ENCODE peak calls at places on chromosomes 16 and 17, in five cellular contexts. C is GM12878, D is K562, R is HepG2, Y is H1. N is an unnamed sample.
A peak's percentile ranks its signal among the peaks of the same experiment; 100 is the strongest.

GRCh38 chr17:66633322-66633965 is 201.5 kb upstream of the CACNG5 start:
- DNase-seq in C (no peak), D (no peak), R (no peak), Y (no peak), N (no peak)

GRCh38 chr17:11996722-11997146 is 541 bp downstream of the ZNF18 start:
- DNase-seq in C (peak; percentile 24), D (no peak), R (peak; percentile 39), Y (no peak), N (peak; percentile 70)

GRCh38 chr16:69593756-69594155 is 28.0 kb downstream of the NFAT5 start:
- DNase-seq in C (no peak), D (no peak), R (peak; percentile 18), Y (no peak), N (no peak)

GRCh38 chr17:5888811-5889210 is 181.4 kb upstream of the WSCD1 start:
- DNase-seq in C (no peak), D (no peak), R (no peak), Y (no peak), N (no peak)

GRCh38 chr17:27038676-27039075 is 255.2 kb upstream of the WSB1 start:
- DNase-seq in C (no peak), D (peak; percentile 34), R (peak; percentile 19), Y (no peak), N (peak; percentile 1)

GRCh38 chr17:59707971-59708425 is 544 bp downstream of the VMP1 start:
- DNase-seq in C (no peak), D (no peak), R (no peak), Y (no peak), N (peak; percentile 43)

GRCh38 chr17:46968224-46968834 is 10.7 kb downstream of the RPRML start:
- DNase-seq in C (no peak), D (no peak), R (no peak), Y (no peak), N (no peak)

GRCh38 chr16:67530013-67530939 is 1.6 kb downstream of the RIPOR1 start:
- DNase-seq in C (no peak), D (peak; percentile 47), R (no peak), Y (peak; percentile 69), N (peak; percentile 54)

GRCh38 chr17:61362396-61362795 is 37.2 kb upstream of the TBX2 start:
- DNase-seq in C (no peak), D (no peak), R (no peak), Y (no peak), N (no peak)

GRCh38 chr16:77169650-77170236 is 21.2 kb upstream of the MON1B start:
- DNase-seq in C (no peak), D (peak; percentile 58), R (peak; percentile 52), Y (peak; percentile 85), N (peak; percentile 87)

GRCh38 chr17:80101946-80102706 is 745 bp downstream of the GAA start:
- DNase-seq in C (no peak), D (peak; percentile 55), R (peak; percentile 30), Y (no peak), N (peak; percentile 47)

GRCh38 chr16:48352648-48353347 is 32.4 kb downstream of the SIAH1 start:
- DNase-seq in C (no peak), D (no peak), R (no peak), Y (no peak), N (no peak)

GRCh38 chr16:67528222-67528869 is at the start of gene RIPOR1:
- DNase-seq in C (no peak), D (peak; percentile 94), R (peak; percentile 45), Y (peak; percentile 67), N (peak; percentile 66)

GRCh38 chr16:3879258-3879886 is 1.1 kb downstream of the CREBBP start:
- DNase-seq in C (no peak), D (no peak), R (no peak), Y (no peak), N (peak; percentile 44)

GRCh38 chr17:39125143-39125875 is 26.1 kb downstream of the PLXDC1 start:
- DNase-seq in C (no peak), D (no peak), R (no peak), Y (no peak), N (no peak)

GRCh38 chr17:72123496-72123963 is 2.7 kb downstream of the SOX9 start:
- DNase-seq in C (no peak), D (no peak), R (no peak), Y (peak; percentile 60), N (no peak)

GRCh38 chr17:49823614-49824013 is 24.3 kb downstream of the TAC4 start:
- DNase-seq in C (no peak), D (no peak), R (no peak), Y (no peak), N (no peak)

GRCh38 chr17:50166518-50167181 is 845 bp downstream of the SGCA start:
- DNase-seq in C (no peak), D (no peak), R (no peak), Y (no peak), N (no peak)

GRCh38 chr16:48231675-48232214 is 12.4 kb upstream of the LONP2 start:
- DNase-seq in C (no peak), D (peak; percentile 25), R (peak; percentile 49), Y (peak; percentile 61), N (peak; percentile 78)

GRCh38 chr16:28834349-28834748 is 11.6 kb downstream of the ATXN2L start:
- DNase-seq in C (no peak), D (no peak), R (no peak), Y (no peak), N (no peak)

GRCh38 chr16:85195884-85196816 is 83.9 kb upstream of the CIBAR2 start:
- DNase-seq in C (no peak), D (no peak), R (no peak), Y (no peak), N (no peak)

GRCh38 chr16:70396209-70396904 is 42.5 kb downstream of the ST3GAL2 start:
- DNase-seq in C (no peak), D (peak; percentile 79), R (no peak), Y (no peak), N (no peak)

GRCh38 chr17:33667052-33667509 is 374.0 kb upstream of the ASIC2 start:
- DNase-seq in C (peak; percentile 48), D (no peak), R (no peak), Y (no peak), N (no peak)

GRCh38 chr16:12341423-12341822 is 364.9 kb downstream of the SNX29 start:
- DNase-seq in C (no peak), D (no peak), R (peak; percentile 68), Y (no peak), N (no peak)

GRCh38 chr17:6166492-6167179 is 96.5 kb downstream of the WSCD1 start:
- DNase-seq in C (no peak), D (no peak), R (no peak), Y (no peak), N (no peak)

GRCh38 chr17:61631800-61632199 is 40.8 kb upstream of the NACA2 start:
- DNase-seq in C (no peak), D (no peak), R (no peak), Y (no peak), N (no peak)

GRCh38 chr16:58455750-58456149 is 44.2 kb upstream of the NDRG4 start:
- DNase-seq in C (no peak), D (no peak), R (no peak), Y (no peak), N (no peak)

GRCh38 chr17:35568561-35568960 is 7.9 kb upstream of the SLFN14 start:
- DNase-seq in C (no peak), D (peak; percentile 58), R (peak; percentile 29), Y (no peak), N (peak; percentile 42)

GRCh38 chr17:28973414-28973813 is 22.1 kb upstream of the PHF12 start:
- DNase-seq in C (no peak), D (no peak), R (no peak), Y (no peak), N (no peak)

GRCh38 chr17:57524790-57525543 is 220.1 kb downstream of the CCDC182 start:
- DNase-seq in C (no peak), D (no peak), R (peak; percentile 35), Y (no peak), N (no peak)

GRCh38 chr17:63096426-63096825 is 130.4 kb downstream of the TANC2 start:
- DNase-seq in C (no peak), D (no peak), R (no peak), Y (no peak), N (no peak)

GRCh38 chr16:89012622-89012995 is 35.6 kb upstream of the CBFA2T3 start:
- DNase-seq in C (no peak), D (no peak), R (no peak), Y (no peak), N (no peak)

GRCh38 chr16:89014611-89015230 is 37.7 kb upstream of the CBFA2T3 start:
- DNase-seq in C (no peak), D (no peak), R (no peak), Y (no peak), N (no peak)

GRCh38 chr16:89015271-89015859 is 38.4 kb upstream of the CBFA2T3 start:
- DNase-seq in C (no peak), D (no peak), R (no peak), Y (no peak), N (no peak)

GRCh38 chr16:89013111-89013510 is 36.1 kb upstream of the CBFA2T3 start:
- DNase-seq in C (no peak), D (no peak), R (no peak), Y (no peak), N (no peak)

DNA sequence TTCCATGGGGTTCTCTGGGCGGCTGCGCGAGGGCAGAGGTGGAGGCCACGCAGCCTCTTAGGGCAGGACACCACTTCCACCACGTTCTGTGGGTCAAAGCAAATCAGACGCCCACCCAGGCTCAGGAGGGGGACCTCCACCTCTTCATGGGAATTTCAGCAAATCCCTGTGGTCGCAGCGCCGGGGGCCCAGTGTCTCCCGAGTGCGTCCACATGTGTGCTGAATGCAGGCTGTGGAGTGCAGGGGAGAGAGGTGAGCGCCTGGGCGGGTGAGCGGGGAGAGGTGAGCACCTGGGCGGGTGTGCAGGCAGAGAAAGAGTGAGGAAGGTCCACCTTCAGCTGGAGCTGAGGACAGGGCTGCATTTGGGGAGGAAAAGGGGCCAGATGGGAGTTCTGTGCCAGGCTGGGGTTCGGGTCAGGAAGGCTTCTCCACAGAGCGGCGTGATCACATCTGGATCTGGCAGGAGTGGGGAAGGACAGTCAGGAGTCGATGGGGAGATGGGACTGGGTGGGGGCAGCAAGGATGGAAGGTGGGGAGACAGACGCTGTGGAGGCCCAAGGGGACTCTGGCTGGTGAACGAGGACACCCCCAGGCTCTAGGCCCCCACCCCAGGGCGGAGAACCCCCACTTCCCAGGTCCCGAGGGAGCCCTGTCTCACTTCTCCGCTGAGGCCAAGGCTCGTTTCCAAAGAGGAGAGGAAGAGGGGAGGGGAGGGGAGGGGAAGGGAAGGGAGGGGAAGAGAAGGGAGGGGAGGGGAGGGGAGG is 36.9 kb upstream of the CBFA2T3 start:
- DNase-seq in C (no peak), D (no peak), R (no peak), Y (no peak), N (no peak)
- TF ChIP-seq CREB1 in C (no peak), D (no peak), R (no peak), Y (no peak), N (no peak)

GRCh38 chr17:42034059-42034458 is 14.2 kb downstream of the NKIRAS2 start:
- DNase-seq in C (no peak), D (no peak), R (no peak), Y (no peak), N (no peak)
- H3K27me3 ChIP-seq in C (no peaks in the 10 kb centered on the region), D (no peaks in the 10 kb centered on the region), R (peaks cover 4% of the 10 kb centered on the region), Y (no peaks in the 10 kb centered on the region), N (no peaks in the 10 kb centered on the region)

GRCh38 chr17:21419299-21420239 is 43.4 kb downstream of the KCNJ12 start:
- DNase-seq in C (no peak), D (no peak), R (no peak), Y (no peak), N (no peak)

GRCh38 chr17:21425736-21426135 is 49.6 kb downstream of the KCNJ12 start:
- DNase-seq in C (no peak), D (no peak), R (no peak), Y (no peak), N (no peak)

GRCh38 chr17:21425321-21425720 is 49.2 kb downstream of the KCNJ12 start:
- DNase-seq in C (no peak), D (no peak), R (no peak), Y (no peak), N (no peak)
- TF ChIP-seq CREB1 in C (no peak), D (no peak), R (no peak), Y (no peak), N (no peak)

GRCh38 chr17:7711356-7711755 is 6.2 kb upstream of the DNAH2 start:
- DNase-seq in C (no peak), D (no peak), R (no peak), Y (peak; percentile 56), N (peak; percentile 70)
- H3K27me3 ChIP-seq in C (peaks cover 6% of the 10 kb centered on the region), D (peaks cover 3% of the 10 kb centered on the region), R (peaks cover 75% of the 10 kb centered on the region), Y (no peaks in the 10 kb centered on the region), N (peaks cover 6% of the 10 kb centered on the region)